ENCODE peak calls at places on chromosomes 2 and 18, in five cellular contexts. S is choroid plexus epithelial cell; N is fibroblast of mammary gland; I is activated CD4-positive, alpha-beta T cell treated with anti-CD3 and anti-CD28 coated beads, Interleukin-2, amount 50 U/mL, for 24 hours; O is activated T-helper 1 cell treated with Interleukin-2 at 50 U/mL for 16 hours. Q is an unnamed sample.

GRCh38 chr18:63320690-63321265 is 1.2 kb upstream of the BCL2 start:
- DNase-seq in I (no peak), N (peak), O (no peak), S (peak), Q (no peak)

GRCh38 chr2:105865222-105865913 is 120.7 kb downstream of the NCK2 start:
- DNase-seq in O (no peak), I (no peak), N (peak), S (no peak), Q (peak)

GRCh38 chr2:63740943-63741342 is 100.8 kb upstream of the UGP2 start:
- DNase-seq in S (peak), I (no peak), N (peak), O (no peak), Q (no peak)

GRCh38 chr2:217751952-217752351 is 250.8 kb downstream of the TNS1 start:
- DNase-seq in I (no peak), N (no peak), O (no peak), S (no peak), Q (no peak)

GRCh38 chr18:12008181-12008767 is 27.0 kb downstream of the IMPA2 start:
- DNase-seq in I (no peak), O (no peak), S (no peak), N (no peak), Q (no peak)

GRCh38 chr2:200125463-200125862 is 170.1 kb downstream of the MAIP1 start:
- DNase-seq in O (no peak), S (no peak), I (no peak), N (no peak), Q (no peak)

GRCh38 chr2:177282101-177282573 is 17.6 kb upstream of the NFE2L2 start:
- DNase-seq in N (peak), S (peak), I (no peak), O (no peak), Q (no peak)

GRCh38 chr2:100675855-100676254 is 113.1 kb downstream of the PDCL3 start:
- DNase-seq in N (no peak), O (no peak), S (no peak), I (no peak), Q (no peak)

GRCh38 chr2:216717491-216717901 is 22.1 kb upstream of the IGFBP5 start:
- DNase-seq in I (no peak), O (no peak), N (no peak), S (no peak), Q (no peak)

GRCh38 chr18:36297419-36298112 is at the start of gene FHOD3:
- DNase-seq in S (peak), I (no peak), O (no peak), N (peak), Q (peak)

GRCh38 chr2:42044939-42045338 is 2.9 kb upstream of the PKDCC start:
- DNase-seq in O (no peak), S (no peak), I (no peak), N (no peak), Q (no peak)

GRCh38 chr2:132975490-132976105 is 305.6 kb upstream of the LYPD1 start:
- DNase-seq in I (no peak), O (no peak), N (no peak), S (no peak), Q (peak)

GRCh38 chr2:149652925-149653324 is 65.3 kb upstream of the MMADHC start:
- DNase-seq in N (no peak), O (no peak), I (no peak), S (no peak), Q (no peak)

GRCh38 chr2:188039307-188039706 is 252.4 kb upstream of the GULP1 start:
- DNase-seq in S (no peak), O (no peak), I (no peak), N (no peak), Q (no peak)

GRCh38 chr2:73053316-73054114 is 18.0 kb downstream of the SFXN5 start:
- DNase-seq in O (no peak), N (peak), S (peak), I (no peak), Q (no peak)

GRCh38 chr2:236505071-236505470 is 64.6 kb upstream of the ACKR3 start:
- DNase-seq in O (no peak), N (no peak), I (no peak), S (peak), Q (no peak)

GRCh38 chr2:188734688-188735087 is 239.5 kb upstream of the COL3A1 start:
- DNase-seq in N (peak), S (no peak), I (no peak), O (no peak), Q (no peak)

GRCh38 chr2:102187191-102188150 is 648 bp downstream of the IL1RL2 start:
- DNase-seq in I (peak), N (peak), S (peak), O (peak), Q (peak)

GRCh38 chr18:38551881-38552280 is 986.3 kb upstream of the CELF4 start:
- DNase-seq in O (no peak), I (no peak), N (no peak), S (no peak), Q (no peak)

GRCh38 chr2:169683425-169684134 is 10.6 kb downstream of the CFAP210 start:
- DNase-seq in S (no peak), N (no peak), O (no peak), I (no peak), Q (no peak)